ENCODE peak calls at places on chromosomes 5 and 9, in eight cellular contexts. One of them, this sample, is unnamed.

GRCh38 chr5:150642567-150642927 is 2.1 kb downstream of the SYNPO start:
- DNase-seq in bronchial epithelial cell: peak
- DNase-seq in effector memory CD4-positive, alpha-beta T cell: no peak
- DNase-seq in stimulated activated CD8-positive, alpha-beta memory T cell treated with anti-CD3 and anti-CD28 coated beads, Interleukin-15, amount 100 ng/mL, for 4 hours: no peak
- DNase-seq in amygdala: no peak
- DNase-seq in skeletal muscle cell: peak
- DNase-seq in NCI-H226: peak
- DNase-seq in AG08395: peak
- DNase-seq in this sample: no peak

GRCh38 chr9:105405514-105406131 is 42.2 kb upstream of the FSD1L start:
- DNase-seq in skeletal muscle cell: peak
- DNase-seq in AG08395: peak
- DNase-seq in bronchial epithelial cell: no peak
- DNase-seq in effector memory CD4-positive, alpha-beta T cell: peak
- DNase-seq in amygdala: no peak
- DNase-seq in stimulated activated CD8-positive, alpha-beta memory T cell treated with anti-CD3 and anti-CD28 coated beads, Interleukin-15, amount 100 ng/mL, for 4 hours: peak
- DNase-seq in NCI-H226: no peak
- DNase-seq in this sample: peak

GRCh38 chr5:137635521-137635921 is 100.4 kb downstream of the KLHL3 start:
- DNase-seq in skeletal muscle cell: no peak
- DNase-seq in bronchial epithelial cell: no peak
- DNase-seq in stimulated activated CD8-positive, alpha-beta memory T cell treated with anti-CD3 and anti-CD28 coated beads, Interleukin-15, amount 100 ng/mL, for 4 hours: no peak
- DNase-seq in NCI-H226: no peak
- DNase-seq in amygdala: no peak
- DNase-seq in AG08395: no peak
- DNase-seq in effector memory CD4-positive, alpha-beta T cell: no peak
- DNase-seq in this sample: no peak

GRCh38 chr5:387491-388265 is 55.3 kb upstream of the EXOC3 start:
- DNase-seq in stimulated activated CD8-positive, alpha-beta memory T cell treated with anti-CD3 and anti-CD28 coated beads, Interleukin-15, amount 100 ng/mL, for 4 hours: no peak
- DNase-seq in NCI-H226: no peak
- DNase-seq in AG08395: no peak
- DNase-seq in effector memory CD4-positive, alpha-beta T cell: no peak
- DNase-seq in skeletal muscle cell: no peak
- DNase-seq in amygdala: no peak
- DNase-seq in bronchial epithelial cell: no peak
- DNase-seq in this sample: no peak

GRCh38 chr9:92711844-92712243 is 41.9 kb upstream of the IPPK start:
- DNase-seq in bronchial epithelial cell: no peak
- DNase-seq in amygdala: no peak
- DNase-seq in NCI-H226: no peak
- DNase-seq in skeletal muscle cell: no peak
- DNase-seq in effector memory CD4-positive, alpha-beta T cell: no peak
- DNase-seq in AG08395: no peak
- DNase-seq in stimulated activated CD8-positive, alpha-beta memory T cell treated with anti-CD3 and anti-CD28 coated beads, Interleukin-15, amount 100 ng/mL, for 4 hours: no peak
- DNase-seq in this sample: no peak

GRCh38 chr5:83145241-83145640 is 67.9 kb downstream of the XRCC4 start:
- DNase-seq in effector memory CD4-positive, alpha-beta T cell: no peak
- DNase-seq in skeletal muscle cell: peak
- DNase-seq in AG08395: no peak
- DNase-seq in bronchial epithelial cell: peak
- DNase-seq in NCI-H226: peak
- DNase-seq in amygdala: no peak
- DNase-seq in stimulated activated CD8-positive, alpha-beta memory T cell treated with anti-CD3 and anti-CD28 coated beads, Interleukin-15, amount 100 ng/mL, for 4 hours: no peak
- DNase-seq in this sample: no peak

GRCh38 chr9:79663299-79663698 is 91.5 kb downstream of the TLE4 start:
- DNase-seq in stimulated activated CD8-positive, alpha-beta memory T cell treated with anti-CD3 and anti-CD28 coated beads, Interleukin-15, amount 100 ng/mL, for 4 hours: no peak
- DNase-seq in bronchial epithelial cell: no peak
- DNase-seq in skeletal muscle cell: no peak
- DNase-seq in amygdala: no peak
- DNase-seq in NCI-H226: no peak
- DNase-seq in effector memory CD4-positive, alpha-beta T cell: no peak
- DNase-seq in AG08395: peak
- DNase-seq in this sample: no peak

GRCh38 chr9:136361047-136361756 is 2.3 kb downstream of the DNLZ start:
- DNase-seq in amygdala: no peak
- DNase-seq in effector memory CD4-positive, alpha-beta T cell: no peak
- DNase-seq in bronchial epithelial cell: no peak
- DNase-seq in NCI-H226: no peak
- DNase-seq in skeletal muscle cell: no peak
- DNase-seq in stimulated activated CD8-positive, alpha-beta memory T cell treated with anti-CD3 and anti-CD28 coated beads, Interleukin-15, amount 100 ng/mL, for 4 hours: no peak
- DNase-seq in AG08395: peak
- DNase-seq in this sample: no peak

GRCh38 chr5:74232281-74232680 is 408.2 kb downstream of the ENC1 start:
- DNase-seq in bronchial epithelial cell: peak
- DNase-seq in AG08395: peak
- DNase-seq in NCI-H226: peak
- DNase-seq in amygdala: no peak
- DNase-seq in skeletal muscle cell: peak
- DNase-seq in effector memory CD4-positive, alpha-beta T cell: no peak
- DNase-seq in stimulated activated CD8-positive, alpha-beta memory T cell treated with anti-CD3 and anti-CD28 coated beads, Interleukin-15, amount 100 ng/mL, for 4 hours: no peak
- DNase-seq in this sample: no peak

GRCh38 chr5:174801798-174802197 is 77.4 kb downstream of the MSX2 start:
- DNase-seq in skeletal muscle cell: no peak
- DNase-seq in amygdala: no peak
- DNase-seq in NCI-H226: no peak
- DNase-seq in AG08395: no peak
- DNase-seq in stimulated activated CD8-positive, alpha-beta memory T cell treated with anti-CD3 and anti-CD28 coated beads, Interleukin-15, amount 100 ng/mL, for 4 hours: no peak
- DNase-seq in effector memory CD4-positive, alpha-beta T cell: no peak
- DNase-seq in bronchial epithelial cell: no peak
- DNase-seq in this sample: no peak

GRCh38 chr9:131645078-131645776 is 94.6 kb downstream of the RAPGEF1 start:
- DNase-seq in NCI-H226: no peak
- DNase-seq in amygdala: no peak
- DNase-seq in stimulated activated CD8-positive, alpha-beta memory T cell treated with anti-CD3 and anti-CD28 coated beads, Interleukin-15, amount 100 ng/mL, for 4 hours: no peak
- DNase-seq in effector memory CD4-positive, alpha-beta T cell: no peak
- DNase-seq in skeletal muscle cell: no peak
- DNase-seq in bronchial epithelial cell: no peak
- DNase-seq in AG08395: no peak
- DNase-seq in this sample: no peak

GRCh38 chr5:69288069-69288468 is 44.5 kb downstream of the CCDC125 start:
- DNase-seq in effector memory CD4-positive, alpha-beta T cell: no peak
- DNase-seq in skeletal muscle cell: no peak
- DNase-seq in NCI-H226: no peak
- DNase-seq in AG08395: no peak
- DNase-seq in amygdala: no peak
- DNase-seq in stimulated activated CD8-positive, alpha-beta memory T cell treated with anti-CD3 and anti-CD28 coated beads, Interleukin-15, amount 100 ng/mL, for 4 hours: no peak
- DNase-seq in bronchial epithelial cell: no peak
- DNase-seq in this sample: no peak

GRCh38 chr5:123659006-123659405 is 147.0 kb downstream of the CSNK1G3 start:
- DNase-seq in stimulated activated CD8-positive, alpha-beta memory T cell treated with anti-CD3 and anti-CD28 coated beads, Interleukin-15, amount 100 ng/mL, for 4 hours: no peak
- DNase-seq in effector memory CD4-positive, alpha-beta T cell: no peak
- DNase-seq in skeletal muscle cell: no peak
- DNase-seq in AG08395: no peak
- DNase-seq in bronchial epithelial cell: no peak
- DNase-seq in NCI-H226: no peak
- DNase-seq in amygdala: no peak
- DNase-seq in this sample: no peak

GRCh38 chr5:103346162-103346748 is 87.7 kb downstream of the MACIR start:
- DNase-seq in AG08395: no peak
- DNase-seq in NCI-H226: no peak
- DNase-seq in effector memory CD4-positive, alpha-beta T cell: no peak
- DNase-seq in amygdala: no peak
- DNase-seq in bronchial epithelial cell: no peak
- DNase-seq in stimulated activated CD8-positive, alpha-beta memory T cell treated with anti-CD3 and anti-CD28 coated beads, Interleukin-15, amount 100 ng/mL, for 4 hours: no peak
- DNase-seq in skeletal muscle cell: no peak
- DNase-seq in this sample: no peak

GRCh38 chr5:134106991-134107701 is 7.3 kb upstream of the TCF7 start:
- DNase-seq in skeletal muscle cell: no peak
- DNase-seq in bronchial epithelial cell: no peak
- DNase-seq in stimulated activated CD8-positive, alpha-beta memory T cell treated with anti-CD3 and anti-CD28 coated beads, Interleukin-15, amount 100 ng/mL, for 4 hours: no peak
- DNase-seq in NCI-H226: no peak
- DNase-seq in effector memory CD4-positive, alpha-beta T cell: no peak
- DNase-seq in AG08395: no peak
- DNase-seq in amygdala: no peak
- DNase-seq in this sample: no peak

GRCh38 chr5:119071573-119071874 is 637 bp downstream of the DMXL1 start:
- DNase-seq in skeletal muscle cell: no peak
- DNase-seq in effector memory CD4-positive, alpha-beta T cell: no peak
- DNase-seq in stimulated activated CD8-positive, alpha-beta memory T cell treated with anti-CD3 and anti-CD28 coated beads, Interleukin-15, amount 100 ng/mL, for 4 hours: no peak
- DNase-seq in amygdala: no peak
- DNase-seq in AG08395: no peak
- DNase-seq in NCI-H226: peak
- DNase-seq in bronchial epithelial cell: no peak
- DNase-seq in this sample: no peak

GRCh38 chr9:76644647-76645250 is 119.5 kb upstream of the PCA3 start:
- DNase-seq in stimulated activated CD8-positive, alpha-beta memory T cell treated with anti-CD3 and anti-CD28 coated beads, Interleukin-15, amount 100 ng/mL, for 4 hours: no peak
- DNase-seq in amygdala: no peak
- DNase-seq in AG08395: no peak
- DNase-seq in effector memory CD4-positive, alpha-beta T cell: no peak
- DNase-seq in skeletal muscle cell: no peak
- DNase-seq in NCI-H226: no peak
- DNase-seq in bronchial epithelial cell: no peak
- DNase-seq in this sample: no peak

GRCh38 chr9:109062543-109062942 is 49.2 kb upstream of the CTNNAL1 start:
- DNase-seq in AG08395: no peak
- DNase-seq in skeletal muscle cell: no peak
- DNase-seq in NCI-H226: no peak
- DNase-seq in effector memory CD4-positive, alpha-beta T cell: no peak
- DNase-seq in stimulated activated CD8-positive, alpha-beta memory T cell treated with anti-CD3 and anti-CD28 coated beads, Interleukin-15, amount 100 ng/mL, for 4 hours: no peak
- DNase-seq in amygdala: no peak
- DNase-seq in bronchial epithelial cell: no peak
- DNase-seq in this sample: no peak

GRCh38 chr5:156920042-156920860 is 42.8 kb downstream of the TIMD4 start:
- DNase-seq in NCI-H226: no peak
- DNase-seq in amygdala: no peak
- DNase-seq in bronchial epithelial cell: no peak
- DNase-seq in stimulated activated CD8-positive, alpha-beta memory T cell treated with anti-CD3 and anti-CD28 coated beads, Interleukin-15, amount 100 ng/mL, for 4 hours: peak
- DNase-seq in AG08395: peak
- DNase-seq in skeletal muscle cell: no peak
- DNase-seq in effector memory CD4-positive, alpha-beta T cell: no peak
- DNase-seq in this sample: no peak

GRCh38 chr9:82129708-82130107 is 141.1 kb downstream of the SPATA31D1 start:
- DNase-seq in AG08395: no peak
- DNase-seq in skeletal muscle cell: no peak
- DNase-seq in effector memory CD4-positive, alpha-beta T cell: no peak
- DNase-seq in stimulated activated CD8-positive, alpha-beta memory T cell treated with anti-CD3 and anti-CD28 coated beads, Interleukin-15, amount 100 ng/mL, for 4 hours: no peak
- DNase-seq in amygdala: no peak
- DNase-seq in NCI-H226: peak
- DNase-seq in bronchial epithelial cell: no peak
- DNase-seq in this sample: no peak

GRCh38 chr5:74030821-74031220 is 404.8 kb downstream of the ARHGEF28 start:
- DNase-seq in amygdala: no peak
- DNase-seq in stimulated activated CD8-positive, alpha-beta memory T cell treated with anti-CD3 and anti-CD28 coated beads, Interleukin-15, amount 100 ng/mL, for 4 hours: no peak
- DNase-seq in AG08395: no peak
- DNase-seq in bronchial epithelial cell: peak
- DNase-seq in effector memory CD4-positive, alpha-beta T cell: no peak
- DNase-seq in NCI-H226: no peak
- DNase-seq in skeletal muscle cell: no peak
- DNase-seq in this sample: no peak

GRCh38 chr5:110634475-110634874 is 92.0 kb downstream of the TMEM232 start:
- DNase-seq in skeletal muscle cell: no peak
- DNase-seq in effector memory CD4-positive, alpha-beta T cell: no peak
- DNase-seq in NCI-H226: no peak
- DNase-seq in amygdala: no peak
- DNase-seq in stimulated activated CD8-positive, alpha-beta memory T cell treated with anti-CD3 and anti-CD28 coated beads, Interleukin-15, amount 100 ng/mL, for 4 hours: no peak
- DNase-seq in AG08395: no peak
- DNase-seq in bronchial epithelial cell: no peak
- DNase-seq in this sample: no peak

GRCh38 chr5:115366223-115366622 is 69.8 kb upstream of the CCDC112 start:
- DNase-seq in NCI-H226: peak
- DNase-seq in AG08395: peak
- DNase-seq in bronchial epithelial cell: peak
- DNase-seq in amygdala: no peak
- DNase-seq in skeletal muscle cell: peak
- DNase-seq in stimulated activated CD8-positive, alpha-beta memory T cell treated with anti-CD3 and anti-CD28 coated beads, Interleukin-15, amount 100 ng/mL, for 4 hours: no peak
- DNase-seq in effector memory CD4-positive, alpha-beta T cell: no peak
- DNase-seq in this sample: no peak

GRCh38 chr5:58085800-58086199 is 374.1 kb downstream of the PLK2 start:
- DNase-seq in AG08395: no peak
- DNase-seq in bronchial epithelial cell: peak
- DNase-seq in skeletal muscle cell: peak
- DNase-seq in stimulated activated CD8-positive, alpha-beta memory T cell treated with anti-CD3 and anti-CD28 coated beads, Interleukin-15, amount 100 ng/mL, for 4 hours: no peak
- DNase-seq in NCI-H226: peak
- DNase-seq in effector memory CD4-positive, alpha-beta T cell: no peak
- DNase-seq in amygdala: no peak
- DNase-seq in this sample: no peak

GRCh38 chr5:134100283-134101011 is 14.0 kb upstream of the TCF7 start:
- DNase-seq in bronchial epithelial cell: peak
- DNase-seq in AG08395: no peak
- DNase-seq in effector memory CD4-positive, alpha-beta T cell: peak
- DNase-seq in amygdala: no peak
- DNase-seq in skeletal muscle cell: peak
- DNase-seq in NCI-H226: peak
- DNase-seq in stimulated activated CD8-positive, alpha-beta memory T cell treated with anti-CD3 and anti-CD28 coated beads, Interleukin-15, amount 100 ng/mL, for 4 hours: peak
- DNase-seq in this sample: peak

GRCh38 chr5:109917966-109918365 is 228.2 kb downstream of the MAN2A1 start:
- DNase-seq in NCI-H226: no peak
- DNase-seq in amygdala: no peak
- DNase-seq in effector memory CD4-positive, alpha-beta T cell: no peak
- DNase-seq in bronchial epithelial cell: no peak
- DNase-seq in stimulated activated CD8-positive, alpha-beta memory T cell treated with anti-CD3 and anti-CD28 coated beads, Interleukin-15, amount 100 ng/mL, for 4 hours: no peak
- DNase-seq in skeletal muscle cell: no peak
- DNase-seq in AG08395: no peak
- DNase-seq in this sample: no peak

GRCh38 chr5:160305319-160305718 is 7.0 kb downstream of the CCNJL start:
- DNase-seq in NCI-H226: no peak
- DNase-seq in stimulated activated CD8-positive, alpha-beta memory T cell treated with anti-CD3 and anti-CD28 coated beads, Interleukin-15, amount 100 ng/mL, for 4 hours: no peak
- DNase-seq in skeletal muscle cell: no peak
- DNase-seq in amygdala: no peak
- DNase-seq in bronchial epithelial cell: no peak
- DNase-seq in AG08395: no peak
- DNase-seq in effector memory CD4-positive, alpha-beta T cell: no peak
- DNase-seq in this sample: no peak

GRCh38 chr9:133109931-133110650 is 10.9 kb downstream of the RALGDS start:
- DNase-seq in bronchial epithelial cell: no peak
- DNase-seq in AG08395: no peak
- DNase-seq in amygdala: no peak
- DNase-seq in skeletal muscle cell: no peak
- DNase-seq in NCI-H226: no peak
- DNase-seq in effector memory CD4-positive, alpha-beta T cell: no peak
- DNase-seq in stimulated activated CD8-positive, alpha-beta memory T cell treated with anti-CD3 and anti-CD28 coated beads, Interleukin-15, amount 100 ng/mL, for 4 hours: no peak
- DNase-seq in this sample: no peak

GRCh38 chr5:45385321-45386058 is 310.7 kb downstream of the HCN1 start:
- DNase-seq in skeletal muscle cell: peak
- DNase-seq in amygdala: no peak
- DNase-seq in NCI-H226: peak
- DNase-seq in effector memory CD4-positive, alpha-beta T cell: no peak
- DNase-seq in AG08395: peak
- DNase-seq in bronchial epithelial cell: peak
- DNase-seq in stimulated activated CD8-positive, alpha-beta memory T cell treated with anti-CD3 and anti-CD28 coated beads, Interleukin-15, amount 100 ng/mL, for 4 hours: no peak
- DNase-seq in this sample: no peak

GRCh38 chr5:138554143-138554542 is 11.1 kb upstream of the ETF1 start:
- DNase-seq in AG08395: no peak
- DNase-seq in skeletal muscle cell: no peak
- DNase-seq in amygdala: no peak
- DNase-seq in NCI-H226: no peak
- DNase-seq in bronchial epithelial cell: no peak
- DNase-seq in effector memory CD4-positive, alpha-beta T cell: no peak
- DNase-seq in stimulated activated CD8-positive, alpha-beta memory T cell treated with anti-CD3 and anti-CD28 coated beads, Interleukin-15, amount 100 ng/mL, for 4 hours: no peak
- DNase-seq in this sample: no peak

GRCh38 chr5:156051972-156052371 is 275.0 kb upstream of the SGCD start:
- DNase-seq in NCI-H226: no peak
- DNase-seq in amygdala: no peak
- DNase-seq in stimulated activated CD8-positive, alpha-beta memory T cell treated with anti-CD3 and anti-CD28 coated beads, Interleukin-15, amount 100 ng/mL, for 4 hours: no peak
- DNase-seq in skeletal muscle cell: no peak
- DNase-seq in bronchial epithelial cell: no peak
- DNase-seq in AG08395: no peak
- DNase-seq in effector memory CD4-positive, alpha-beta T cell: no peak
- DNase-seq in this sample: no peak